ENCODE peak calls at places on chromosome 20, in five cellular contexts. U is IMR-90, Z is right lobe of liver, D is heart right ventricle, E is astrocyte. F is an unnamed sample. For H3K36me3, the result is how much of the 10 kb centered on the place peaks cover.

GRCh38 chr20:3890410-3890751 is 1.2 kb downstream of the PANK2 start:
- DNase-seq in U (peak), Z (peak), D (no peak), E (peak), F (no peak)

GRCh38 chr20:24153101-24154040 is 164.8 kb upstream of the GGTLC1 start:
- DNase-seq in U (no peak), Z (no peak), D (no peak), E (no peak), F (no peak)

GRCh38 chr20:55746723-55747122 is 258.6 kb downstream of the CBLN4 start:
- DNase-seq in U (no peak), Z (no peak), D (no peak), E (no peak), F (no peak)

GRCh38 chr20:44646023-44646640 is 5.4 kb downstream of the ADA start:
- DNase-seq in U (peak), Z (no peak), D (no peak), E (peak), F (no peak)

GRCh38 chr20:24384865-24385264 is 84.6 kb upstream of the SYNDIG1 start:
- DNase-seq in U (no peak), Z (no peak), D (no peak), E (no peak), F (no peak)

GRCh38 chr20:23823621-23824324 is 2.8 kb downstream of the CST2 start:
- DNase-seq in U (no peak), Z (no peak), D (no peak), E (no peak), F (no peak)

GRCh38 chr20:8339313-8339712 is 207.2 kb downstream of the PLCB1 start:
- DNase-seq in U (no peak), Z (no peak), D (no peak), E (no peak), F (no peak)

GRCh38 chr20:41879151-41879550 is 261.0 kb upstream of the CHD6 start:
- DNase-seq in U (no peak), Z (no peak), D (no peak), E (no peak), F (no peak)

GRCh38 chr20:49914310-49915117 is 815 bp downstream of the SPATA2 start:
- DNase-seq in U (no peak), Z (peak), D (no peak), E (no peak), F (no peak)

GRCh38 chr20:22773326-22773725 is 189.0 kb upstream of the FOXA2 start:
- DNase-seq in U (no peak), Z (no peak), D (no peak), E (no peak), F (no peak)

GRCh38 chr20:49618289-49618688 is 50.4 kb upstream of the PTGIS start:
- DNase-seq in U (no peak), Z (no peak), D (no peak), E (no peak), F (no peak)

GRCh38 chr20:40493071-40493470 is 196.0 kb downstream of the MAFB start:
- DNase-seq in U (peak), Z (peak), D (peak), E (peak), F (peak)

GRCh38 chr20:18057994-18058349 is 256 bp upstream of the OVOL2 start:
- DNase-seq in U (no peak), Z (no peak), D (no peak), E (no peak), F (no peak)

GRCh38 chr20:21344216-21344615 is 41.1 kb downstream of the XRN2 start:
- DNase-seq in U (no peak), Z (no peak), D (no peak), E (peak), F (no peak)
- H3K36me3 ChIP-seq in U (under half), Z (under half), D (under half), E (under half), F (under half)

DNA sequence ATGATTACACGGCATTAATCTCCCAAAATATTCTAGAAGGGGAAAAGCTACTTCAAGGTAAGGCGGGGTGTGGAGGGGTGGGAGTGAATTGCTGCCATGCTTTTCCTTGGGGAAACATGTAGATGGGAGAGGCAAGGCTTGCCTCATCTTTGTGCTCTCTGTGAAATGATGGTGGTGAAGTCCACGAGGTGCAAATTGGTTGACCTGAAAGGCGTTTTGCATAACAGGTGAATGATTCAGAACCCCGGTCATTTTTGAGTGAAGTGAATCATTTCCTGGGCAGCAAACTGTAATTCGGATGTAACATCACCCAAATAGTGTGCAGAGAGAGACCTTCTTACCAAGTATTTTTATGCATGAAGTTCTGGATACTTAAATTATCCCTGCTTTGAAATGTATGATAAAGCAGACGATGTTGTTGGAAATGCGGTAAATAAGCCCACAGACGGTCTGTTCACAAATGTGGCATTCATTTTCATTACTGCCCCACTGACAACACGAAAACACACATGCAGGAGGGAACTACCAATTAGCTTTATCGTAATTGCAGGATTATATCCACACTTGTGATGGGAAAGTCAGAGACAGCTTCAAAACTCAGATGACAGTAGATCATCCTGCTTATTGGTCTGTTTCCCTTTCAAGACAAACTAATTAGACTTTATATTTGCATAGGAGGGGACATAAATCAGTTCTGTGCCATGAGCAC is 3.0 kb downstream of the CDH4 start:
- DNase-seq in U (peak), Z (no peak), D (no peak), E (peak), F (no peak)
- H3K27ac ChIP-seq in U (no peak), Z (no peak), D (no peak), E (peak), F (no peak)

DNA sequence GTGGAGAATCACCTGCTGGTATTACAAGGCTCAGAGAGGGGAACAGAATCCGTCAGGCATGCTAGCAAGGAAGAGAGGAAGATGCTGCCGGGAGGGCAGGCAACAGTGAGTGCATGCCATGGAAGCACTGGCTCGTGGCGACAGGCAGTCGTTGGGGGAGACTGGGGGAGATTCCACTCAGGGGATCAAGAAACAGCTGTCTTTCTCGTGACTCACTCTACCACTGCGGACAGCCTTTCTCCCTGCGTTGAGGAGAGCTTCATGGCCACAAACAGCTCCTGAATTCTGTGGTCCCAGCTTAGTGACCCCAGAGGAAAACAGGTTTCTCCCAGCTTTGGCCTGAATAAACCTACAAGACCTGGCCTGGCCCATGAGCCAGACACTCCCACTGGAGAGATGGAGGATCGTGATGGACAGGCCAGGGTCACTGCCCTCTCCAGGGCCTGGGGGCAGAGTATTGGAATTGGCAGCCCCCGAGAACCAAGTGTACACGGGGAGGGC is 37.4 kb downstream of the HM13 start:
- DNase-seq in U (no peak), Z (no peak), D (no peak), E (peak), F (no peak)
- H3K36me3 ChIP-seq in U (half or more), Z (under half), D (under half), E (half or more), F (under half)

GRCh38 chr20:11672959-11673358 is 244.7 kb upstream of the BTBD3 start:
- DNase-seq in U (no peak), Z (no peak), D (no peak), E (no peak), F (no peak)
- H3K27ac ChIP-seq in U (no peak), Z (no peak), D (no peak), E (no peak), F (no peak)

GRCh38 chr20:63202811-63203526 is 13.0 kb downstream of the YTHDF1 start:
- DNase-seq in U (no peak), Z (peak), D (no peak), E (no peak), F (no peak)
- H3K36me3 ChIP-seq in U (half or more), Z (under half), D (under half), E (under half), F (under half)

GRCh38 chr20:58382096-58382495 is 6.9 kb upstream of the VAPB start:
- DNase-seq in U (no peak), Z (no peak), D (no peak), E (no peak), F (no peak)
- H3K27ac ChIP-seq in U (no peak), Z (no peak), D (no peak), E (no peak), F (no peak)

GRCh38 chr20:38499366-38499765 is 26.7 kb downstream of the RALGAPB start:
- DNase-seq in U (no peak), Z (no peak), D (no peak), E (no peak), F (no peak)
- H3K36me3 ChIP-seq in U (under half), Z (under half), D (under half), E (under half), F (under half)

F was measured in uterus.